ENCODE peak calls at places on chromosomes 1 and 21, in seven cellular contexts. S is GM23338, B is GM23248, U is hepatocyte, Y is HCT116, M is Karpas-422, K is MM.1S. R is an unnamed sample. For H3K9me2 and H3K4me1, the result is how much of the 10 kb centered on the place peaks cover.

GRCh38 chr1:161044908-161045748 is 649 bp downstream of the USF1 start:
- DNase-seq in S (peak), B (peak), U (peak), Y (no peak), M (peak), K (peak), R (peak)

GRCh38 chr1:234956821-234957329 is 171.8 kb downstream of the TOMM20 start:
- DNase-seq in S (peak), B (no peak), U (no peak), Y (no peak), M (no peak), K (no peak), R (no peak)

GRCh38 chr1:185670187-185670627 is 64.0 kb upstream of the HMCN1 start:
- DNase-seq in S (peak), B (peak), U (peak), Y (no peak), M (peak), K (peak), R (peak)

GRCh38 chr1:38185913-38186312 is 139.3 kb upstream of the POU3F1 start:
- DNase-seq in S (no peak), B (no peak), U (no peak), Y (no peak), M (no peak), K (no peak), R (no peak)

GRCh38 chr1:10866314-10867091 is 70.1 kb upstream of the CASZ1 start:
- DNase-seq in S (peak), B (peak), U (peak), Y (no peak), M (no peak), K (no peak), R (peak)

GRCh38 chr1:25645641-25646400 is 29.2 kb downstream of the MAN1C1 start:
- DNase-seq in S (no peak), B (no peak), U (no peak), Y (no peak), M (no peak), K (no peak), R (no peak)

GRCh38 chr1:92043621-92044020 is 13.8 kb downstream of the EPHX4 start:
- DNase-seq in S (peak), B (no peak), U (no peak), Y (no peak), M (no peak), K (no peak), R (peak)

GRCh38 chr1:156338180-156338973 is at the start of the genes CCT3 and TSACC:
- DNase-seq in S (peak), B (peak), U (peak), Y (peak), M (peak), K (peak), R (peak)

GRCh38 chr21:42406201-42406601 is 2.5 kb downstream of the UBASH3A start:
- DNase-seq in S (no peak), B (no peak), U (no peak), Y (no peak), M (peak), K (no peak), R (no peak)

GRCh38 chr1:192497214-192497794 is 78.3 kb upstream of the RGS1 start:
- DNase-seq in S (no peak), B (no peak), U (no peak), Y (no peak), M (no peak), K (no peak), R (no peak)

GRCh38 chr21:39625211-39625895 is 12.6 kb downstream of the B3GALT5 start:
- DNase-seq in S (no peak), B (no peak), U (no peak), Y (no peak), M (no peak), K (no peak), R (no peak)

GRCh38 chr1:174883361-174883760 is 116.4 kb upstream of the CACYBP start:
- DNase-seq in S (peak), B (peak), U (peak), Y (peak), M (peak), K (peak), R (peak)

GRCh38 chr1:174884001-174884400 is 115.7 kb upstream of the CACYBP start:
- DNase-seq in S (no peak), B (no peak), U (no peak), Y (no peak), M (no peak), K (no peak), R (no peak)

GRCh38 chr1:174875306-174875705 is 124.4 kb upstream of the CACYBP start:
- DNase-seq in S (peak), B (no peak), U (peak), Y (no peak), M (no peak), K (peak), R (peak)

GRCh38 chr1:174877208-174877673 is 122.5 kb upstream of the CACYBP start:
- DNase-seq in S (no peak), B (no peak), U (peak), Y (no peak), M (no peak), K (no peak), R (no peak)

DNA sequence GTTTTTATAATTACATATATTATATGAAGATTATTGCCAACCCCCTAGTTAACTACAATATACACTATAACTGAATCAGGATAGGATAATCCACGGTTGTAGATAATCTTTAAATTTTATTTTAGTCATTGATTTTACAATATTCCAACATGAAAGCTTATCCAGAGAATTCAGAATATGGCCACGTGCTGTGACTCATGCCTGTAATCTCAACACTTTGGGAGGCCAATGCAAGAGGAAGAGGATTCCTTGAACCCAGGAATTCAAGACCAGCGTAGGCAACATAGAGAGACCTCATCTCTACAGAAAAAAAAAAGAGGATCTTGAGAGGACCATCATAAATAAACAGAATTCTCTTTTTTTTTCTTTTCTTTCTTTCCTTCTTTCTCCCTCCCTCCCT is 119.6 kb upstream of the CACYBP start:
- DNase-seq in S (no peak), B (no peak), U (no peak), Y (no peak), M (no peak), K (no peak), R (no peak)
- H3K9me2 ChIP-seq in S (under half), B (under half), U (under half), Y (under half), M (under half), K (under half), R (under half)

GRCh38 chr1:41323243-41323642 is 38.0 kb upstream of the FOXO6 start:
- DNase-seq in S (no peak), B (no peak), U (no peak), Y (no peak), M (no peak), K (no peak), R (no peak)
- H3K4me1 ChIP-seq in S (under half), B (under half), U (under half), Y (under half), M (under half), K (under half), R (under half)

DNA sequence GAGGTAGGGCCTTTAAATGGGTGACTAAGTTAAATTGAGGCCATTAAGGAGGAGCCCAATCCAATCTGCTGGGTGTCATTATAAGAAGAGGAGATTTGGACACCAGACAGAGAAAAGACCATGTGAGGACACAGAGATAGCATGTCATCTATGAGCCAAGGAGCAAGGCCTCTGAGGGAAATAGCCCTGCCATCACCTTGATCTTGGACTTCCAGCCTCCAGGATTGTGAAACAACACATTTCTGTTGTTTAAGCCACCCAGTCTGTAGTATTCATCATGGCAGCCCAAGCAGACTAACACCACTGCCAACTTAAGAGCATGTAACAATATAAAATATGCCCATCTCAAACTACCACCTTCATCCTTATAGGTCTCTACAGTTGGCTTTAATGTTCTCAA is 38.4 kb upstream of the KCNE1 start:
- DNase-seq in S (no peak), B (no peak), U (no peak), Y (no peak), M (no peak), K (no peak), R (no peak)
- H3K4me3 ChIP-seq in S (no peak), B (no peak), U (no peak), Y (no peak), M (no peak), K (no peak), R (no peak)

DNA sequence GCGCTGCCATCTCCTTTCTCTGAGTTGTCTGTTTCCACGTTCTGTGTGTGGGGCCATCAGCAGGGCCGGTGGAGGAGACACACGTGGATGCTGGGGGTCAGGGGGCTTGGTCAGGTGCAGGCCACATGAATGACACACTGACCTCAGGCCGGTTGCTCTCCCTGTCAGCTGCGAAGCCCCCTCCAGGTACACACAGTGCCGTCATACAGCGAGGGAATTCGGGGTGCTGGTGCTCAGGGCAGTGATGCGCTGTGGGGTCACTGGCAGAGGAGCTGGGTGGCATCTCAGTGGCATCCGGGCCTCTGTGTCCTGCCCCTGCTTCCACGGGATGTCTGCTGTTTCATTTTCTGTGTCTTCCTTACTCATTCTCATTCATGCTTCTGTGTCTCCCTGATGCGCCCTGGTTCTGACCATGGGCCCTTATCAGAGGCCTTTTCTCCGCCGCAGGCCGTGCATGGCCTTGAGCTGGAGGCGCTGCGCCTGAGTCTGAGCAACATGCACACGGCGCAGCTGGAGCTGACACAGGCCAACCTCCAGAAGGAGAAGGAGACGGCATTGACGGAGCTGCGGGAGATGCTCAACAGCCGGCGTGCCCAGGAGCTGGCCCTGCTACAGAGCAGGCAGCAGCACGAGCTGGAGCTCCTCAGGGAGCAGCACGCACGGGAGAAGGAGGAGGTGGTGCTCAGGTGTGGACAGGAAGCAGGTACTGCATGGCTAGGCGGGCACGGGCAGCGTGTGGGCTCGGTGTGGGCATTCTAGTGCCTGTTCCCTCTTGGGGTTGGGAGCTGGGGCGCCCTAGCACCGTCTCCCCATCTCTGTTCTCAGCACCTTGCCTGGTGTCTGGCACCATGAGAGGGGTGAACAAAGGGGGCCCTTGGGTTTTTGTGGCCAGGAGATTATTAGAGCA is 22.6 kb downstream of the PCNT start:
- DNase-seq in S (no peak), B (no peak), U (no peak), Y (no peak), M (no peak), K (no peak), R (no peak)
- H3K9me2 ChIP-seq in S (under half), B (under half), U (under half), Y (under half), M (under half), K (under half), R (under half)

GRCh38 chr1:19461352-19461645 is 24.0 kb downstream of the CAPZB start:
- DNase-seq in S (peak), B (no peak), U (no peak), Y (no peak), M (no peak), K (no peak), R (no peak)

GRCh38 chr1:19462781-19463180 is 22.6 kb downstream of the CAPZB start:
- DNase-seq in S (no peak), B (no peak), U (no peak), Y (no peak), M (no peak), K (no peak), R (no peak)

GRCh38 chr1:19465650-19466049 is 19.7 kb downstream of the CAPZB start:
- DNase-seq in S (no peak), B (no peak), U (no peak), Y (no peak), M (no peak), K (no peak), R (no peak)

GRCh38 chr1:19465123-19465522 is 20.2 kb downstream of the CAPZB start:
- DNase-seq in S (no peak), B (peak), U (no peak), Y (no peak), M (no peak), K (no peak), R (no peak)

DNA sequence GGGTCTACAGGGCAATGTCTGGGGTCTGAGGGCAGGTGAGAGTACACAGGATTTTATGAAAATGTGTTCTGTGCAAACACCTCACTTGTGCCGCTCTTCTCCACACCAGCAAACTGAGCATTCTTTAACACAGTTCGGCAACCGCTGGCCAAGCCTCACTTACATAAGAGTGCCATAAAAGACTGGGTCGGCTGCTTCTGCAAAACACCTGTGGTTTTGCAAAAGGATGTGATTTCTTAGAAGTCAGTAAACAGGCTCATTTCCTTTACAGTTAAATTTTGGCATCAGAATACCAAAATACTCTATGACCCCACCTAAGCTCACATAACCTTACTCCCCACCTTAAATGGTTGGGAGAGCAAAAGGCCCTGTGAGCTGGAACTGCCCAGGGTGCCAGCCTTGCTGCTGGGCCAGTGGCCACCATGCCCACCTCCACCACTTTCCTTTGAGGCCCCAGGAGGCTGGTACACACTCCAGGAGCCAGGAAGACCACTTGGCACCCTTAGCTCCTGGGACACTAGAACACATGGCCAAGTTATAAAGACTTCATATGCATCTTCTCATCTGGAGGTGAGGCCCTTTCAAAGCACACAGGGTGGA is 22.0 kb downstream of the CAPZB start:
- DNase-seq in S (no peak), B (no peak), U (no peak), Y (no peak), M (no peak), K (peak), R (no peak)
- H3K4me1 ChIP-seq in S (half or more), B (under half), U (under half), Y (under half), M (under half), K (under half), R (under half)

GRCh38 chr1:226733876-226734414 is 5.1 kb downstream of the ITPKB start:
- DNase-seq in S (no peak), B (peak), U (no peak), Y (no peak), M (peak), K (no peak), R (no peak)

GRCh38 chr1:226734611-226735153 is 4.4 kb downstream of the ITPKB start:
- DNase-seq in S (no peak), B (no peak), U (no peak), Y (no peak), M (peak), K (no peak), R (no peak)

GRCh38 chr1:226736908-226737818 is 1.9 kb downstream of the ITPKB start:
- DNase-seq in S (peak), B (peak), U (peak), Y (no peak), M (peak), K (peak), R (peak)

GRCh38 chr1:226736001-226736907 is 2.8 kb downstream of the ITPKB start:
- DNase-seq in S (peak), B (no peak), U (no peak), Y (no peak), M (peak), K (no peak), R (no peak)

DNA sequence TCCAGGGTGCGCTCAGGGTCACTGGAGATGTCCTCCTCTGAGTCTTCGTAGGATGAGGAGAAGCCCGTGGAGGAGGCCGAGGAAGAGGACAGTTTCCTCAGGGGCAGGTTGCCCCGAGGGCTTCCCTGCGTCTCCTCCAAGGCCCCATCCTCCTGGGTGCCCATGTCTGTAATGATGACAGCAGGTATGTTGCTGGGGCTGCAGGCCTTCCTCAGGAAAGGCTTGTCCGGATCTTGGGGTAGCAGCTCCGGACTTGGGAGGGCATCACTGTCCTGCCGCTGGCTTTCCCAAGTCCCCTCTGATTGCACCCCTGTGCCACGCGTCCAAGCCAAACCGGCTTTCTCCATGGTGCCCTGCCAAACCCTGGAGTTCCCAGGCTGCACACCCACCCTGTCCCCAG is 3.5 kb downstream of the ITPKB start:
- DNase-seq in S (no peak), B (no peak), U (no peak), Y (no peak), M (peak), K (peak), R (no peak)
- H3K4me3 ChIP-seq in S (peak), B (no peak), U (no peak), Y (no peak), M (peak), K (no peak), R (no peak)

DNA sequence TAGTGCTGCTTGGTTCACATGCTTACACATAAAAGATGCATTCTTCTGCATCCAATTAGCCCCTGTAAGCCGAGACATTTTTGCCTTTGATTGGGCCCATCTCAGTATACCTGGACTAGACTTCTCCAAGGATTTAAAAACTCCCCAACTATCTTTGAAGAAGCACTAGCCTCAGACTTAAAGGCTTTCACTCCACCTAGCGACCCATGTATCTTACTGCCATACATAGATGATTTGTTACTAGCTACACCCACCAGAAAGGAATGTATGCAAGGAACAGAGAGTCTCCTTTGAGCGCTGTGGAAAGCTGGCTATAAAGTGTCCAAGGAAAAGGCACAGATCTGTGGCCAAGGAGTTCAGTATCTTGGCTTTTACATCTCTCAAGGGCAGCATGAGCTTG is 91.7 kb downstream of the LIPI start:
- DNase-seq in S (peak), B (peak), U (peak), Y (no peak), M (no peak), K (no peak), R (no peak)
- H3K9me2 ChIP-seq in S (under half), B (under half), U (under half), Y (under half), M (under half), K (under half), R (under half)

GRCh38 chr1:179748772-179749171 is 5.7 kb downstream of the FAM163A start:
- DNase-seq in S (no peak), B (no peak), U (no peak), Y (no peak), M (no peak), K (no peak), R (no peak)
- H3K4me1 ChIP-seq in S (under half), B (under half), U (under half), Y (under half), M (under half), K (under half), R (under half)

DNA sequence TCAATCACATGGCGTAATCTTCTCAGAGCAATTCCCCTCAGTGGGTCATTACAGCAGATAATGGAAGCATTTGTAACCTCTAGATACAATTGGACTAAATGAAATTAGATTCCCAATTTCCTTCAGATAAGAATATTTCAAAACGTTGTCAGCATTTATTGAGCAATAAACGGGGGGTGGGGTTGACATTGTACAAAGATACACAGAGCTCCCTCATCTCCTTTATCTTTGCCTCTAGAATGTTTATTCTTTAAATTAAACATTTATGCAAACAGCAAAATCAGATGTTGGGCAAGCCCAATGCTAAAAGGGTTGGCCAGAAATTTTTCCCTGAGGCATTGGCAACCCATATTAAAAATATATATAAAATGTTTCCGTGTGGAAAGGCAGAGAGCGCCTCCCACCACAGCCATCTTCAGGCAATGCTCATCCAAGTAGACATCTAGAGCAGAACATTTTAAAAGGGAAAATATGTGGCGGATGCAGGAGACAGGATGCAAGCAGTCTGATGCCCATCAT is 240.7 kb downstream of the NCAM2 start:
- DNase-seq in S (no peak), B (no peak), U (no peak), Y (no peak), M (no peak), K (no peak), R (peak)
- H3K4me3 ChIP-seq in S (no peak), B (no peak), U (no peak), Y (no peak), M (no peak), K (no peak), R (no peak)

R was measured in PC-3.